ENCODE peak calls at places on chromosomes 12 and 14, in seven cellular contexts. S, B, H, L, Y, G and I are unnamed samples.

GRCh38 chr12:13784504-13784903 is 196.9 kb downstream of the GRIN2B start:
- DNase-seq in H (no peak), Y (no peak), L (no peak), G (no peak), B (no peak), S (no peak), I (no peak)

GRCh38 chr12:117151195-117152031 is 38.9 kb downstream of the FBXO21 start:
- DNase-seq in L (peak), Y (peak), H (no peak), B (no peak), G (no peak), S (no peak), I (peak)

GRCh38 chr12:56143870-56144269 is 8.5 kb upstream of the MYL6B start:
- DNase-seq in B (no peak), H (no peak), L (no peak), Y (no peak), G (no peak), S (no peak), I (no peak)

GRCh38 chr14:75430106-75430505 is 2.3 kb downstream of the JDP2 start:
- DNase-seq in S (no peak), L (peak), H (no peak), G (no peak), B (no peak), Y (no peak), I (peak)

GRCh38 chr14:99138999-99139865 is 132.8 kb downstream of the BCL11B start:
- DNase-seq in S (no peak), Y (no peak), B (no peak), L (no peak), G (no peak), H (no peak), I (no peak)

GRCh38 chr12:62922539-62922938 is 12.4 kb downstream of the PPM1H start:
- DNase-seq in L (peak), S (no peak), Y (no peak), G (peak), B (no peak), H (no peak), I (no peak)

GRCh38 chr14:54881235-54881760 is 21.3 kb downstream of the GCH1 start:
- DNase-seq in Y (peak), G (no peak), S (no peak), H (peak), B (peak), L (peak), I (peak)

GRCh38 chr14:33323979-33324378 is 385.3 kb downstream of the NPAS3 start:
- DNase-seq in B (no peak), S (no peak), Y (no peak), H (no peak), G (no peak), L (no peak), I (no peak)

GRCh38 chr12:1680804-1681492 is 9.9 kb upstream of the ADIPOR2 start:
- DNase-seq in Y (no peak), B (no peak), S (no peak), L (no peak), H (no peak), G (no peak), I (no peak)

GRCh38 chr14:31596691-31597090 is 35.5 kb downstream of the NUBPL start:
- DNase-seq in Y (no peak), G (no peak), B (no peak), L (peak), H (no peak), S (no peak), I (no peak)

GRCh38 chr12:107487011-107487680 is 198.5 kb upstream of the PWP1 start:
- DNase-seq in H (no peak), L (no peak), G (no peak), S (no peak), Y (no peak), B (no peak), I (no peak)

GRCh38 chr12:132007041-132007440 is 57.3 kb downstream of the EP400 start:
- DNase-seq in H (no peak), L (no peak), Y (no peak), S (no peak), B (no peak), G (no peak), I (no peak)

GRCh38 chr14:31057701-31058364 is 31.7 kb upstream of the STRN3 start:
- DNase-seq in G (no peak), Y (no peak), L (no peak), B (no peak), H (no peak), S (no peak), I (no peak)

GRCh38 chr12:132449565-132450390 is 40.2 kb upstream of the FBRSL1 start:
- DNase-seq in B (no peak), S (no peak), G (no peak), H (peak), L (no peak), Y (no peak), I (no peak)

GRCh38 chr14:100293497-100294212 is 12.6 kb downstream of the SLC25A29 start:
- DNase-seq in S (no peak), H (no peak), B (no peak), L (no peak), Y (no peak), G (no peak), I (peak)

GRCh38 chr12:108560321-108560721 is 652 bp downstream of the SART3 start:
- DNase-seq in B (no peak), Y (no peak), H (no peak), L (peak), G (peak), S (no peak), I (peak)

GRCh38 chr14:70780396-70781075 is 28.8 kb downstream of the MAP3K9 start:
- DNase-seq in Y (no peak), L (no peak), G (no peak), H (no peak), S (no peak), B (peak), I (no peak)

GRCh38 chr14:28609228-28609828 is 157.3 kb upstream of the FOXG1 start:
- DNase-seq in H (no peak), S (no peak), B (peak), L (peak), Y (peak), G (peak), I (peak)

GRCh38 chr12:50635356-50635755 is 128.5 kb upstream of the ATF1 start:
- DNase-seq in S (no peak), H (no peak), G (no peak), L (peak), Y (no peak), B (no peak), I (no peak)

GRCh38 chr14:104445086-104445485 is 134.5 kb upstream of the C14orf180 start:
- DNase-seq in H (no peak), G (no peak), B (no peak), S (no peak), L (no peak), Y (no peak), I (no peak)

GRCh38 chr12:125122668-125123067 is 57.4 kb downstream of the AACS start:
- DNase-seq in B (no peak), S (no peak), H (no peak), L (no peak), G (no peak), Y (no peak), I (no peak)

GRCh38 chr14:101364503-101365328 is 196.6 kb upstream of the DIO3 start:
- DNase-seq in S (no peak), Y (no peak), L (no peak), G (no peak), H (no peak), B (no peak), I (peak)

GRCh38 chr12:13440844-13441243 is 244.3 kb downstream of the EMP1 start:
- DNase-seq in L (no peak), G (no peak), H (no peak), S (no peak), Y (no peak), B (no peak), I (no peak)

GRCh38 chr12:61810486-61810885 is 449.7 kb upstream of the USP15 start:
- DNase-seq in L (no peak), S (no peak), H (no peak), Y (no peak), G (no peak), B (no peak), I (no peak)

GRCh38 chr12:78343657-78344056 is 513.0 kb downstream of the NAV3 start:
- DNase-seq in Y (no peak), S (no peak), B (no peak), G (no peak), L (no peak), H (no peak), I (no peak)

GRCh38 chr12:92065018-92065499 is 80.6 kb downstream of the BTG1 start:
- DNase-seq in H (peak), G (peak), L (peak), Y (no peak), S (peak), B (no peak), I (peak)

GRCh38 chr12:64796205-64796845 is 28.1 kb upstream of the TBC1D30 start:
- DNase-seq in L (peak), G (peak), H (peak), S (peak), B (peak), Y (peak), I (peak)

GRCh38 chr12:53937099-53937498 is 1.5 kb upstream of the HOXC13 start:
- DNase-seq in L (no peak), S (no peak), H (no peak), G (no peak), Y (no peak), B (no peak), I (no peak)